ENCODE peak calls at places on chromosomes 1 and 21, in seven cellular contexts. K is GM23338; Z is heart left ventricle; A is RWPE2; S is choroid plexus epithelial cell; Y is foreskin fibroblast; U is CD4-positive, alpha-beta T cell. G is an unnamed sample.

GRCh38 chr21:37855568-37856391 is 60.5 kb downstream of the KCNJ6 start:
- DNase-seq in K (no peak), Z (no peak), A (no peak), S (peak), Y (peak), U (no peak), G (peak)

GRCh38 chr1:24119859-24120756 is 8.2 kb upstream of the MYOM3 start:
- DNase-seq in K (no peak), Z (peak), A (no peak), S (peak), Y (no peak), U (no peak), G (peak)

GRCh38 chr1:3003941-3004270 is 17.4 kb upstream of the ACTRT2 start:
- DNase-seq in K (no peak), Z (no peak), A (no peak), S (no peak), Y (no peak), U (no peak), G (no peak)

GRCh38 chr1:205500240-205501218 is 3.9 kb upstream of the CDK18 start:
- DNase-seq in K (peak), Z (no peak), A (no peak), S (no peak), Y (no peak), U (no peak), G (peak)

GRCh38 chr1:2592672-2593071 is 6.1 kb downstream of the PRXL2B start:
- DNase-seq in K (no peak), Z (no peak), A (no peak), S (no peak), Y (no peak), U (no peak), G (no peak)

GRCh38 chr1:146007048-146007784 is 10.8 kb upstream of the TXNIP start:
- DNase-seq in K (peak), Z (no peak), A (no peak), S (peak), Y (peak), U (peak), G (peak)

GRCh38 chr1:245458761-245459174 is 304.0 kb downstream of the KIF26B start:
- DNase-seq in K (no peak), Z (no peak), A (no peak), S (no peak), Y (peak), U (no peak), G (peak)

GRCh38 chr1:205656236-205656635 is 24.1 kb downstream of the SLC45A3 start:
- DNase-seq in K (no peak), Z (no peak), A (no peak), S (peak), Y (peak), U (no peak), G (peak)

GRCh38 chr1:90334137-90334536 is 339.2 kb downstream of the ZNF326 start:
- DNase-seq in K (no peak), Z (no peak), A (no peak), S (no peak), Y (no peak), U (no peak), G (no peak)

GRCh38 chr1:212718499-212718898 is 18.9 kb upstream of the BATF3 start:
- DNase-seq in K (peak), Z (no peak), A (no peak), S (peak), Y (peak), U (no peak), G (peak)

GRCh38 chr1:205285391-205286101 is 36.0 kb downstream of the NUAK2 start:
- DNase-seq in K (no peak), Z (no peak), A (no peak), S (peak), Y (no peak), U (peak), G (no peak)

GRCh38 chr1:78491311-78492071 is 717 bp downstream of the PTGFR start:
- DNase-seq in K (peak), Z (no peak), A (no peak), S (peak), Y (peak), U (no peak), G (peak)

GRCh38 chr1:150152772-150153461 is 3.2 kb downstream of the PLEKHO1 start:
- DNase-seq in K (no peak), Z (peak), A (no peak), S (peak), Y (peak), U (no peak), G (peak)

GRCh38 chr1:3064296-3064850 is 4.6 kb upstream of the PRDM16 start:
- DNase-seq in K (no peak), Z (no peak), A (peak), S (no peak), Y (no peak), U (no peak), G (no peak)

GRCh38 chr1:164662955-164663354 is 104.0 kb downstream of the PBX1 start:
- DNase-seq in K (no peak), Z (no peak), A (no peak), S (no peak), Y (no peak), U (no peak), G (no peak)

GRCh38 chr21:43657355-43658093 is 1.8 kb downstream of the HSF2BP start:
- DNase-seq in K (no peak), Z (peak), A (no peak), S (no peak), Y (no peak), U (no peak), G (no peak)

GRCh38 chr1:158146739-158147138 is 34.0 kb upstream of the CD1D start:
- DNase-seq in K (no peak), Z (peak), A (peak), S (no peak), Y (peak), U (no peak), G (no peak)

GRCh38 chr1:157994704-157995540 is 1.5 kb downstream of the KIRREL1 start:
- DNase-seq in K (no peak), Z (no peak), A (no peak), S (peak), Y (peak), U (no peak), G (peak)

GRCh38 chr1:241857131-241857530 is 9.1 kb downstream of the EXO1 start:
- DNase-seq in K (no peak), Z (no peak), A (no peak), S (peak), Y (peak), U (no peak), G (no peak)

GRCh38 chr1:162976628-162977027 is 92.5 kb upstream of the RGS4 start:
- DNase-seq in K (no peak), Z (no peak), A (no peak), S (no peak), Y (no peak), U (no peak), G (peak)

GRCh38 chr1:6177681-6178380 is 2.3 kb downstream of the CHD5 start:
- DNase-seq in K (no peak), Z (no peak), A (no peak), S (no peak), Y (no peak), U (no peak), G (no peak)

GRCh38 chr1:6175411-6175828 is 4.7 kb downstream of the CHD5 start:
- DNase-seq in K (no peak), Z (no peak), A (no peak), S (no peak), Y (no peak), U (no peak), G (no peak)

GRCh38 chr1:6174621-6175410 is 5.3 kb downstream of the CHD5 start:
- DNase-seq in K (no peak), Z (no peak), A (no peak), S (no peak), Y (no peak), U (no peak), G (no peak)

GRCh38 chr1:6178751-6179563 is 1.2 kb downstream of the CHD5 start:
- DNase-seq in K (peak), Z (no peak), A (no peak), S (no peak), Y (no peak), U (no peak), G (no peak)

GRCh38 chr1:6176751-6177150 is 3.4 kb downstream of the CHD5 start:
- DNase-seq in K (no peak), Z (no peak), A (no peak), S (no peak), Y (no peak), U (no peak), G (no peak)
- TF ChIP-seq CTCF in K (no peak), Z (no peak), A (no peak), S (no peak), Y (no peak), U (no peak), G (no peak)

DNA sequence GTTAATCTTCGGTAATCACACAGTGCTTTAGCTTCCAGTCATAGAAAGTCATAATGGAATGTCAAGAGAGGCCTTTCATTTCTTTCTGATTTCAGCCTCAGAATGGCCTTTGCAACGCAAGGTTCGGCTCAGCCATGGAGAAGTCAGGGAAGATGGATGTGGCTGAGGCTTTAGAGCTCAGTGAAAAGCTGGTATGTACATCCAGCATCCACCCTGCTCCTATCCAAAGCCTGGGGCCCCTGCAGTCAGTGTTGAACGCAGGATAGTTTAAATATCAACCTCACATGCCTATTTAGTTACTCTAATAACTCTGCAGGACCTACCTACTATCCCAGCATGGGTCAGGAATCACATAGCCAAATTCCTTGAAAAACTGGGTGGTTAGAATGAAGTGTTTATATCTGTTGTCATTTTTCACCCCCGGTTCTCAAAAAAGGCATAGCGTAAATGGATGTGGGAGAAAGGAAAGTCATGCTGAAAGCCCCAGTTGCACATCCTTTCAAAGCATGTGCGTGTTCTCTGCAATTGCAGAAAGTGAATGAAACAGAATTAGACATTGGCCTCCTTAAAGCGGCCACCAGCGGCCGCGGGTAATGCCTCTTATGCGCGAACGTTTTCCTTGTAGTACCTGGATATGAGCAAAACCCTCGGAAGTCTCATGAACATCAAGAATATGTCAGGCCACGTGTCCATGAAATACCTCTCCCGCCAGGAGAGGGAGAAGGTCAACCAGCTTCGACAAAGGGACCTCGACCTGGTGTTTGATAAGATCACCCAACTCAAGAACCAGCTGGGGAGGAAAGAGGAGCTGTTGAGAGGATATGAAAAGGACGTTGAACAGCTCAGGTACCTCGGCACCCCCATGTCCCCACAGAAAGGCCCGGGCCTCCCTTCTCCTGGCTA is 28.8 kb upstream of the EFHD2 start:
- DNase-seq in K (no peak), Z (no peak), A (no peak), S (no peak), Y (no peak), U (no peak), G (no peak)
- TF ChIP-seq CTCF in K (no peak), Z (no peak), A (no peak), S (no peak), Y (no peak), U (no peak), G (no peak)

GRCh38 chr1:8014381-8014988 is 11.6 kb downstream of the ERRFI1 start:
- DNase-seq in K (no peak), Z (no peak), A (no peak), S (peak), Y (no peak), U (no peak), G (no peak)

GRCh38 chr1:8015036-8015808 is 10.9 kb downstream of the ERRFI1 start:
- DNase-seq in K (peak), Z (no peak), A (no peak), S (peak), Y (peak), U (peak), G (peak)

GRCh38 chr1:8015809-8016165 is 10.3 kb downstream of the ERRFI1 start:
- DNase-seq in K (no peak), Z (peak), A (no peak), S (peak), Y (peak), U (no peak), G (peak)

GRCh38 chr1:8017495-8018310 is 8.4 kb downstream of the ERRFI1 start:
- DNase-seq in K (no peak), Z (no peak), A (no peak), S (peak), Y (peak), U (no peak), G (peak)

DNA sequence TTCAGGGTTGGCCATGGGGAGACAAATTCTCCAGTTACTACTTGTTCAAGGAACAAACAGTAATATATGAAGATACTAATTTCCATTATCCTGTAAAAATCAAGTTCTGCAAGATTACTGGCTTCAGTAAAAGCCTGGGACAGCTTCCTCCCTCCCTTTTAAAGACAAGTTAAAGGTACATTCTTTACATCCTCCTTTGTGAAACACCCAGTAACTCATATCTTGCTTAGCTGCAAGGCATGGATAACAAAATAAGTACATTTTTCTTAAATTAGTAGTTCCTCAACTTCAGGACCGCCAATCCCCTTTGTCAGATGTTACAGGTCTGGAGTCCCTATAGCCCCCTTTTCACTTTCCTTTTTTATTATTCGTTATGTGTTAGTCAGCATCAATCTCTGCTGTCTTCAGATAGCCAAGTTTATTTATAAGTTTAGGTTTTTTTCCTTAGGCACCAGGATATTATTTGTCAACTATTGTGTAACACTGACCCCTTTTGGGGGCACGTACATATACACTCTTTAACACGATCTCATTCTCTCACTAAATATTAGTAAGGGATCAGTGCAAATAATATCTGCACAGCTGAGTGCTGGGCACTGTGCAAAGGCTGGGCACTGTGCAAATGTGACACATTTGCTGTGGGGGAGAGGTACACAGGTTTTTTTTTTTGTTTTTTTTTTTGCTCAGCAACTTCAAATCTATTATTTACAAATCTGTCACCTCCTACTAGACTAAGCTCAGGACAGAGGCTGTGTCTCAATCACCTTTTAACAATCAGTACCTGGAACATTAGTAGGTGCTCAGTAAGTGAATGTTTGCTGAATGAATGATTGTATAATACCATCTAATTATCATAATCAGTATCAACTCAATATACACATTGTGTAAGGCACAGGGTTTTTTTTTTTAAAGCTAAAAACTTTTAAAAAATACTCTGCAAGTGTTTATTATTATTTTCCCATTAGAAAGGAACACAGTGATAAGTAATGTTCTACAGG is 9.6 kb downstream of the ERRFI1 start:
- DNase-seq in K (no peak), Z (no peak), A (no peak), S (peak), Y (no peak), U (no peak), G (no peak)
- TF ChIP-seq CTCF in K (peak), Z (no peak), A (peak), S (no peak), Y (no peak), U (no peak), G (no peak)

GRCh38 chr1:170265234-170265633 is 119.5 kb downstream of the NTMT2 start:
- DNase-seq in K (peak), Z (no peak), A (no peak), S (no peak), Y (no peak), U (no peak), G (no peak)
- TF ChIP-seq CTCF in K (no peak), Z (no peak), A (no peak), S (no peak), Y (no peak), U (no peak), G (no peak)